ENCODE peak calls at places on chromosomes 5 and 9, in five cellular contexts. K is suprapubic skin, M is GM23338, W is fibroblast of mammary gland, E is neural crest cell. V is an unnamed sample.

GRCh38 chr9:14451949-14452348 is 138.0 kb upstream of the NFIB start:
- DNase-seq in M (no peak), W (no peak), K (no peak), E (no peak), V (no peak)

GRCh38 chr9:81456431-81456970 is 232.8 kb downstream of the TLE1 start:
- DNase-seq in W (peak; percentile 24), K (no peak), E (no peak), M (no peak), V (no peak)

GRCh38 chr9:33051149-33051548 is 25.3 kb downstream of the SMU1 start:
- DNase-seq in K (no peak), E (no peak), M (no peak), W (no peak), V (no peak)

GRCh38 chr5:36602711-36603321 is 3.6 kb upstream of the SLC1A3 start:
- DNase-seq in M (peak; percentile 69), W (no peak), K (no peak), E (no peak), V (no peak)

GRCh38 chr5:136642976-136643375 is 277.6 kb upstream of the TRPC7 start:
- DNase-seq in E (no peak), M (no peak), W (no peak), K (no peak), V (no peak)

GRCh38 chr9:69476797-69477196 is 151.8 kb downstream of the ENTREP1 start:
- DNase-seq in M (peak; percentile 82), W (no peak), K (no peak), E (no peak), V (no peak)

GRCh38 chr5:61678966-61679365 is 346.9 kb downstream of the ZSWIM6 start:
- DNase-seq in M (peak; percentile 64), E (no peak), K (no peak), W (no peak), V (no peak)

GRCh38 chr5:170337055-170337454 is 39.5 kb upstream of the LCP2 start:
- DNase-seq in M (no peak), E (no peak), K (no peak), W (no peak), V (no peak)

GRCh38 chr9:3321186-3321585 is 204.6 kb downstream of the RFX3 start:
- DNase-seq in K (no peak), E (no peak), M (no peak), W (no peak), V (no peak)

GRCh38 chr9:73056245-73056644 is 95.4 kb upstream of the ANXA1 start:
- DNase-seq in E (no peak), M (no peak), W (no peak), K (no peak), V (no peak)

GRCh38 chr9:136311433-136312375 is 7.8 kb upstream of the CCDC187 start:
- DNase-seq in M (no peak), E (no peak), W (no peak), K (no peak), V (no peak)

GRCh38 chr5:58717303-58718012 is 134.6 kb downstream of the RAB3C start:
- DNase-seq in M (peak; percentile 51), E (no peak), W (no peak), K (no peak), V (no peak)

GRCh38 chr5:109739741-109740140 is 50.0 kb downstream of the MAN2A1 start:
- DNase-seq in K (no peak), E (no peak), W (peak; percentile 20), M (peak; percentile 90), V (no peak)

GRCh38 chr5:167653645-167654106 is 637.8 kb upstream of the WWC1 start:
- DNase-seq in W (peak; percentile 53), K (no peak), E (no peak), M (no peak), V (no peak)
- TF ChIP-seq CTCF in W (no peak), K (no peak), E (no peak), M (no peak), V (no peak)

DNA sequence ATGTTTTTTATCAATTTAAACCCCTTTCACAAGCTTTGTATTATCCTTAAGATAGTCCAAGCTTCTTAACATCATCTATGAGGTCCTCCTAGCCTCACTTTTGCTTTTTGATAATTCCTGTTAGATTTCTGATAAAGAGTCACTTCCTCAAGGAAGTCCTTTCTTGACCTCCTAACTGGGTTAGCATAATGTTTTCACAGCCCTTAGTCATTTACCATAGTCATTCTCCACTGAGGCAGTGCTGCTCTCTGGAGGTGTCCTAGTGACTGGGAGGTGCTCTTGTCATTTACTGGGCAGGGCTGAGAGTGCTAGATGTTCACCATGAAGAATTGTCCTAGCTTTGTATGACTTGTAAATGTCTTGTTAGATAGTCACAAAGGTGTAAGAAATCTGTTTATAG is 26.4 kb downstream of the TNPO1 start:
- DNase-seq in K (no peak), E (no peak), M (peak; percentile 27), W (peak; percentile 74), V (no peak)
- TF ChIP-seq CTCF in K (no peak), E (no peak), M (peak; percentile 55), W (peak; percentile 14), V (no peak)

DNA sequence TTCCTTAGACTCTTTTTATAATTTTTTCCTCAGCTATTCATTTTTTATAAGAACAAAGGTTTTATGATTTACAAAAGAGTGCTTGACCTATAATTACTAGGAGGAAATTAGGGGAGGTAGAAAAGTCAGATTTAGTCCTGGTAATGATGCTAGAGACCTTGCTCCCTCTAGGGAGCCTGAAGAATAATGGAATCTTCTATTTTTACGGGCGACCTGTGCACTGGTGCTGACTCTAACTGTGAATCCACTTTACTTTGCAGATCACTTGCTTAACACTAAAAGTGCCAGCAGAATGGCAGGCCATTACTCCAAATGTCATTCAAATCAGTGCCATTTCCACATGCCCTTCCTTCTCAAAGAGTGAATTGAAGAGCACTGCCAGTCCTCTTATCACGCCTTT is 359.4 kb upstream of the ARRDC3 start:
- DNase-seq in K (no peak), W (no peak), M (no peak), E (no peak), V (no peak)
- TF ChIP-seq CTCF in K (no peak), W (no peak), M (no peak), E (no peak), V (no peak)

GRCh38 chr9:87147803-87148202 is 200.5 kb upstream of the GAS1 start:
- DNase-seq in W (no peak), K (no peak), E (no peak), M (no peak), V (no peak)

GRCh38 chr9:87152206-87152605 is 204.9 kb upstream of the GAS1 start:
- DNase-seq in W (no peak), E (no peak), K (no peak), M (no peak), V (no peak)

GRCh38 chr9:87149794-87150193 is 202.5 kb upstream of the GAS1 start:
- DNase-seq in M (no peak), K (no peak), E (no peak), W (peak; percentile 68), V (no peak)

GRCh38 chr9:87148391-87149237 is 201.3 kb upstream of the GAS1 start:
- DNase-seq in K (peak; percentile 86), E (peak; percentile 52), W (peak; percentile 69), M (peak; percentile 93), V (peak; percentile 42)
- TF ChIP-seq CTCF in K (no peak), E (no peak), W (no peak), M (peak; percentile 17), V (no peak)

GRCh38 chr9:93824386-93825294 is 130.5 kb downstream of the BARX1 start:
- DNase-seq in M (no peak), K (no peak), E (no peak), W (no peak), V (no peak)

GRCh38 chr9:93827545-93828330 is 127.4 kb downstream of the BARX1 start:
- DNase-seq in W (peak; percentile 38), M (peak; percentile 83), K (peak; percentile 52), E (peak; percentile 69), V (no peak)

GRCh38 chr9:93825348-93826115 is 129.6 kb downstream of the BARX1 start:
- DNase-seq in K (peak; percentile 24), E (no peak), W (no peak), M (no peak), V (no peak)

GRCh38 chr9:93826905-93827544 is 128.1 kb downstream of the BARX1 start:
- DNase-seq in E (no peak), M (peak; percentile 33), W (no peak), K (peak; percentile 26), V (no peak)

GRCh38 chr9:93826209-93826608 is 128.9 kb downstream of the BARX1 start:
- DNase-seq in K (peak; percentile 46), E (no peak), M (peak; percentile 81), W (no peak), V (no peak)
- TF ChIP-seq CTCF in K (no peak), E (peak; percentile 52), M (peak; percentile 98), W (no peak), V (no peak)

DNA sequence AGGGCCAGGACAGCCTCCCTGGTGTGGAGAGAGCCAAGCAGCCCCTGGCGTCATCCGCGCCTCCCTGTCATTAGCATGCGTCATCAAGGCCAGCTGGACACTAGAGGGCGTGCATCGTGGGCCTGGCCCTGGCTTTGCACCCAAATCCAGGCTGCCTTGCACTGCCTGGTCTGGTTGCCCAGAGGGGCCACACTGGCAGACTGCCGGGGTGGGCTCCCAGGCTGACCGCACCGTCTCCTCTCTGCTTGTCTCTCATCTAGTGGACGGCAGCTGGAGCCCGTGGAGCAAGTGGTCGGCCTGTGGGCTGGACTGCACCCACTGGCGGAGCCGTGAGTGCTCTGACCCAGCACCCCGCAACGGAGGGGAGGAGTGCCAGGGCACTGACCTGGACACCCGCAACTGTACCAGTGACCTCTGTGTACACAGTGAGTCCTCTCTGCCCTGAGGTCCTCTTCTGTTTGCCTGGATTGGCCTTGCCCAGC is 29.0 kb downstream of the HK3 start:
- DNase-seq in M (peak; percentile 84), K (no peak), W (peak; percentile 58), E (peak; percentile 68), V (no peak)
- TF ChIP-seq CTCF in M (peak; percentile 94), K (no peak), W (no peak), E (peak; percentile 51), V (no peak)